ENCODE peak calls at places on chromosomes 6 and 20, in five cellular contexts. One of them, this sample, is unnamed.

GRCh38 chr6:110944681-110945151 is 13.8 kb upstream of the GTF3C6 start:
- DNase-seq in H9: no peak
- DNase-seq in neuronal stem cell: no peak
- DNase-seq in mesenchymal stem cell: peak
- DNase-seq in H1: no peak
- DNase-seq in this sample: peak

GRCh38 chr6:163926642-163927041 is 512.1 kb downstream of the QKI start:
- DNase-seq in H9: no peak
- DNase-seq in neuronal stem cell: no peak
- DNase-seq in mesenchymal stem cell: no peak
- DNase-seq in H1: no peak
- DNase-seq in this sample: no peak

GRCh38 chr6:39274471-39274870 is 39.7 kb downstream of the KCNK17 start:
- DNase-seq in H9: no peak
- DNase-seq in neuronal stem cell: no peak
- DNase-seq in mesenchymal stem cell: no peak
- DNase-seq in H1: no peak
- DNase-seq in this sample: no peak

GRCh38 chr20:63316502-63316921 is 23.5 kb downstream of the COL20A1 start:
- DNase-seq in H9: no peak
- DNase-seq in neuronal stem cell: no peak
- DNase-seq in mesenchymal stem cell: no peak
- DNase-seq in H1: no peak
- DNase-seq in this sample: no peak

GRCh38 chr20:24769878-24770627 is 179.0 kb upstream of the CST7 start:
- DNase-seq in H9: peak
- DNase-seq in neuronal stem cell: no peak
- DNase-seq in mesenchymal stem cell: no peak
- DNase-seq in H1: no peak
- DNase-seq in this sample: no peak

GRCh38 chr20:50198211-50198666 is 7.6 kb downstream of the CEBPB start:
- DNase-seq in H9: no peak
- DNase-seq in neuronal stem cell: no peak
- DNase-seq in mesenchymal stem cell: no peak
- DNase-seq in H1: no peak
- DNase-seq in this sample: peak

GRCh38 chr6:35585688-35586087 is 73.0 kb upstream of the TULP1 start:
- DNase-seq in H9: no peak
- DNase-seq in neuronal stem cell: no peak
- DNase-seq in mesenchymal stem cell: no peak
- DNase-seq in H1: no peak
- DNase-seq in this sample: no peak

GRCh38 chr6:168499045-168499650 is 58.2 kb downstream of the SMOC2 start:
- DNase-seq in H9: no peak
- DNase-seq in neuronal stem cell: no peak
- DNase-seq in mesenchymal stem cell: no peak
- DNase-seq in H1: no peak
- DNase-seq in this sample: peak

GRCh38 chr6:166988674-166989201 is 10.5 kb upstream of the CEP43 start:
- DNase-seq in H9: peak
- DNase-seq in neuronal stem cell: no peak
- DNase-seq in mesenchymal stem cell: no peak
- DNase-seq in H1: no peak
- DNase-seq in this sample: no peak

GRCh38 chr20:54084193-54084592 is 13.8 kb upstream of the BCAS1 start:
- DNase-seq in H9: no peak
- DNase-seq in neuronal stem cell: no peak
- DNase-seq in mesenchymal stem cell: no peak
- DNase-seq in H1: no peak
- DNase-seq in this sample: no peak

GRCh38 chr20:54084727-54085368 is 14.5 kb upstream of the BCAS1 start:
- DNase-seq in H9: no peak
- DNase-seq in neuronal stem cell: no peak
- DNase-seq in mesenchymal stem cell: no peak
- DNase-seq in H1: no peak
- DNase-seq in this sample: peak

GRCh38 chr20:54085910-54086309 is 15.5 kb upstream of the BCAS1 start:
- DNase-seq in H9: no peak
- DNase-seq in neuronal stem cell: no peak
- DNase-seq in mesenchymal stem cell: no peak
- DNase-seq in H1: no peak
- DNase-seq in this sample: no peak

GRCh38 chr20:54086444-54087134 is 16.2 kb upstream of the BCAS1 start:
- DNase-seq in H9: no peak
- DNase-seq in neuronal stem cell: no peak
- DNase-seq in mesenchymal stem cell: no peak
- DNase-seq in H1: no peak
- DNase-seq in this sample: peak

GRCh38 chr20:54085425-54085824 is 15.0 kb upstream of the BCAS1 start:
- DNase-seq in H9: no peak
- DNase-seq in neuronal stem cell: no peak
- DNase-seq in mesenchymal stem cell: no peak
- DNase-seq in H1: no peak
- DNase-seq in this sample: no peak
- H2BK12ac ChIP-seq in H9: no peak
- H2BK12ac ChIP-seq in neuronal stem cell: no peak
- H2BK12ac ChIP-seq in mesenchymal stem cell: no peak
- H2BK12ac ChIP-seq in H1: no peak
- H2BK12ac ChIP-seq in this sample: no peak

DNA sequence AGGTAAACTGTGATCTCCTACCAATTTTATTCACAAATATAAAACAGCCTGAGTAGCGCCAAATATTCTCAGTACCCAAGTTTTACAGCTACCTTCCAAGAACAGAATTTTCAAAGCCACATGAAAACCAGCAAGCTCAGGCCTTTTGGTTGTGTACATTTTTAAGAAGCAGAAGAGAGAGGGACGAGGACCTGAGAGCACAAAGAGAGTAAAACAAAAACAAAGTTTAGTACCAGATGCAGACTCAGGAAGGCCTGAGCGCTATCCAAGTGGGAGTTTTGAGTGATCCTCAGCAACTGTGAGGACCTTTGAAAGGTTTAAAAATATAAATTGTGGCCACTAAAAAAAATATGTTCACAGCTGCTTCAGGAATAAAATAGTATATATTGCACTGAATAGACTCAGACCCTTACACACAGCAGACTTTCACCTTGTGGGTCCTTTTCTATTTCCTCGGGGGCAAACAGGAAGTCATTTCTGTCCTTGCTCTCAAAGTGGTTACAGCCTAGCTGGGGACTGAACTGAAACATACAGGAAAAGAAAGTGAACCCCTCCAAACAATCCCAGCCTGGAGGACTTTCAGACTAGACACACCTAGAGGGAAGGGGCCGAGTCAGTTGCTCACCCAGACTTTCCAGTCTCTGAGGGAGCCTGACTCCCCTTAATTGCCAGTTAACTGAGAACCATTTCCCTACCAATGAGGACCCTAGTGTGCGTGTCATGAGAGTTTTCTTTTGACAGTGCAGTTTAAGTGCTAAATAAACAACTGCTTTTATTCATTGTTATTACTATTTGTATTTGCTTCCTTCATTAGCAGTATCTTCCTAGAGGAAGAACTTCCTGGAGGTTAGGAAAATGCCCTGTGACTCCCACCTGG is 48.5 kb upstream of the NT5E start:
- DNase-seq in H9: no peak
- DNase-seq in neuronal stem cell: no peak
- DNase-seq in mesenchymal stem cell: no peak
- DNase-seq in H1: no peak
- DNase-seq in this sample: no peak
- H2AK5ac ChIP-seq in H9: no peak
- H2AK5ac ChIP-seq in neuronal stem cell: no peak
- H2AK5ac ChIP-seq in mesenchymal stem cell: peak
- H2AK5ac ChIP-seq in H1: no peak
- H2AK5ac ChIP-seq in this sample: no peak

GRCh38 chr6:140460267-140460666 is 1085.8 kb upstream of the CITED2 start:
- DNase-seq in H9: no peak
- DNase-seq in neuronal stem cell: no peak
- DNase-seq in mesenchymal stem cell: no peak
- DNase-seq in H1: no peak
- DNase-seq in this sample: no peak

GRCh38 chr6:140464720-140465119 is 1090.3 kb upstream of the CITED2 start:
- DNase-seq in H9: no peak
- DNase-seq in neuronal stem cell: no peak
- DNase-seq in mesenchymal stem cell: no peak
- DNase-seq in H1: no peak
- DNase-seq in this sample: no peak

GRCh38 chr6:140463312-140463710 is 1088.9 kb upstream of the CITED2 start:
- DNase-seq in H9: no peak
- DNase-seq in neuronal stem cell: no peak
- DNase-seq in mesenchymal stem cell: no peak
- DNase-seq in H1: no peak
- DNase-seq in this sample: no peak

DNA sequence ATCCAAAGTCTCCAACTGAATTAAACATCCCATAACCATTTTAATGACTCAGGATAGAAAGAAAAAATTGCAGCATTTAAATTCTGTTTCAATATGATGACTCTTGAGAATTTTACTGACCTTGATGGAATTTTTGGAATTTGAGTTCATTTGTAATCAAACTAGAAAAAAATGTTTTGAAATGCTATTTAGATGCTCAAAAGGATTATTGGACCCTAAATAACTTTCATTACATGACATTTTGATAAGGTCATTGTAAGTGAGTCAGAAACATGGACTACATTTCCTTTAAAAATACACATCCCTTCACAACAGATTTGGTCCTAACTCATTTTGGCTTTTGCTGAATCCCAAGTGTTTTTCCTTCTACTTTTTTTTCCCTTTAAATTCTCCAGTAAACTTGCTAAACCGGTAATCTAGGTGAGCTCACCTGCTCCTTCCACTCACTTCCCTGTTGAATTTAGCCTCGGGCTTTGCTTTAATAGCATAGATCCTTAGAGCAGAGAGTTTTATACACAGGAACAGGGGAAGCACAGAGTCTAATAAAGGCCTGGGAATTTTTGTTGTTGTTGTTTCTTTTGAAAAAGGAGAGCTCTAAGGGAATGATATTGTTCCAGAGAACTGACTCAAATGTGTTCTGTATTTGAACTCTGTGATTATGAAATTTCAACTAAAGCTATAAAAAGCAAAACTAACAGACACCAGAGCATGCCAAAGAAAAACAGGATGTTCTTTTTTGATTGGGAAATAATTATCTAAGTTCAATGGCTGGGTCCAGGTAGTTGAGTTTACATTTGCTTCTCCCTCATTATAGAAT is 1088.3 kb upstream of the CITED2 start:
- DNase-seq in H9: no peak
- DNase-seq in neuronal stem cell: no peak
- DNase-seq in mesenchymal stem cell: peak
- DNase-seq in H1: no peak
- DNase-seq in this sample: peak
- H2BK12ac ChIP-seq in H9: no peak
- H2BK12ac ChIP-seq in neuronal stem cell: no peak
- H2BK12ac ChIP-seq in mesenchymal stem cell: no peak
- H2BK12ac ChIP-seq in H1: no peak
- H2BK12ac ChIP-seq in this sample: no peak

GRCh38 chr20:44497761-44498160 is 22.1 kb downstream of the TTPAL start:
- DNase-seq in H9: no peak
- DNase-seq in neuronal stem cell: no peak
- DNase-seq in mesenchymal stem cell: no peak
- DNase-seq in H1: no peak
- DNase-seq in this sample: no peak
- H2AK5ac ChIP-seq in H9: no peak
- H2AK5ac ChIP-seq in neuronal stem cell: no peak
- H2AK5ac ChIP-seq in mesenchymal stem cell: no peak
- H2AK5ac ChIP-seq in H1: no peak
- H2AK5ac ChIP-seq in this sample: no peak

DNA sequence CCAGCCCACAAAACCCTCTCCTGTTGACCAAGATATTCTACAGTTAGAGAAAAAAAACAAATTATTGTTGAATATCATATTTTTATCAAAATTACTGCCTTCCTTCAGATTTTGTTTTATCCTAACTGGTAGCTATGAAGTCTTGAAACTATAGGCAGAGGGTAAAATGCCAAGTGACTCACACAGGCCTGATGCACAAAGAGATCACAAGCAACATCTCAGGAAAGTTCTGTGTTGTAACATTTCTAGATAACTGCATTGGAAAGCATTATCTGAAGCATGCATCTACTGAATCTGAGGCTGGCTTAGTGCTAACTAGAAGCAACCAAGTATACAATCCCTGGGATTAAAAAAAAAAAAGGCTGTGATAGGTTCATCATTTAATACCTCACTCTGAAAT is 134.2 kb downstream of the PKHD1 start:
- DNase-seq in H9: no peak
- DNase-seq in neuronal stem cell: no peak
- DNase-seq in mesenchymal stem cell: no peak
- DNase-seq in H1: no peak
- DNase-seq in this sample: peak
- H2BK12ac ChIP-seq in H9: no peak
- H2BK12ac ChIP-seq in neuronal stem cell: no peak
- H2BK12ac ChIP-seq in mesenchymal stem cell: no peak
- H2BK12ac ChIP-seq in H1: no peak
- H2BK12ac ChIP-seq in this sample: no peak